ENCODE peak calls at places on chromosome 17, in ten cellular contexts. C is A549; N is mucosa of descending colon; I is A673; K is CD14-positive monocyte; A is CD8-positive, alpha-beta T cell; O is epithelial cell of esophagus; M is body of pancreas; U is lung; W is pancreas. Y is an unnamed sample.

GRCh38 chr17:49687878-49688491 is 10.1 kb upstream of the SPOP start:
- DNase-seq in O (no peak), A (no peak), W (no peak), I (peak; percentile 56), N (no peak), M (no peak), U (no peak), C (no peak), K (no peak), Y (no peak)

GRCh38 chr17:69018687-69019086 is 42.0 kb downstream of the ABCA9 start:
- DNase-seq in C (no peak), A (no peak), N (no peak), O (no peak), K (no peak), U (no peak), W (no peak), I (no peak), M (no peak), Y (no peak)

GRCh38 chr17:48728232-48729231 is at the start of gene HOXB13:
- DNase-seq in O (no peak), K (no peak), N (peak; percentile 90), I (peak; percentile 96), U (no peak), C (peak; percentile 88), M (peak; percentile 44), A (no peak), W (no peak), Y (no peak)

GRCh38 chr17:2396568-2397246 is 4.2 kb downstream of the MNT start:
- DNase-seq in U (peak; percentile 94), W (peak; percentile 91), K (peak; percentile 97), O (peak; percentile 93), M (peak; percentile 92), N (peak; percentile 89), C (peak; percentile 98), A (no peak), I (peak; percentile 95), Y (peak; percentile 85)

GRCh38 chr17:50396261-50397110 is 837 bp downstream of the LRRC59 start:
- DNase-seq in C (peak; percentile 70), N (peak; percentile 79), W (peak; percentile 62), M (peak; percentile 87), O (peak; percentile 82), I (peak; percentile 54), U (peak; percentile 69), A (no peak), K (no peak), Y (peak; percentile 36)

GRCh38 chr17:7107012-7107754 is 7.4 kb downstream of the ASGR2 start:
- DNase-seq in W (no peak), N (no peak), M (no peak), K (no peak), U (no peak), I (no peak), A (no peak), C (no peak), O (no peak), Y (no peak)

GRCh38 chr17:46853896-46854444 is 2.6 kb downstream of the WNT9B start:
- DNase-seq in M (no peak), C (no peak), U (no peak), W (no peak), N (no peak), A (no peak), O (peak; percentile 72), K (no peak), I (no peak), Y (no peak)

GRCh38 chr17:29589524-29590260 is at the start of gene GIT1:
- DNase-seq in C (peak; percentile 85), M (peak; percentile 92), K (peak; percentile 64), A (peak; percentile 77), N (peak; percentile 90), I (peak; percentile 95), U (peak; percentile 80), W (peak; percentile 83), O (peak; percentile 88), Y (no peak)

GRCh38 chr17:59311051-59311468 is 20.4 kb upstream of the YPEL2 start:
- DNase-seq in K (no peak), U (peak; percentile 35), M (peak; percentile 64), O (peak; percentile 64), I (peak; percentile 80), N (peak; percentile 72), W (no peak), C (peak; percentile 71), A (no peak), Y (no peak)

GRCh38 chr17:12320286-12320685 is 299.6 kb downstream of the MAP2K4 start:
- DNase-seq in C (peak; percentile 31), I (peak; percentile 2), K (no peak), A (no peak), O (no peak), M (no peak), W (no peak), U (no peak), N (no peak), Y (no peak)

GRCh38 chr17:3208484-3208883 is 1.0 kb downstream of the OR1A1 start:
- DNase-seq in I (no peak), M (no peak), K (no peak), A (no peak), C (no peak), U (no peak), O (no peak), W (no peak), N (no peak), Y (no peak)

GRCh38 chr17:60910415-60910814 is 232.8 kb downstream of the BCAS3 start:
- DNase-seq in N (no peak), K (no peak), C (no peak), W (no peak), I (no peak), M (no peak), O (peak; percentile 31), U (no peak), A (no peak), Y (no peak)

GRCh38 chr17:16322636-16323035 is 30.6 kb downstream of the CENPV start:
- DNase-seq in A (no peak), U (no peak), I (no peak), O (no peak), M (no peak), K (no peak), N (no peak), W (no peak), C (no peak), Y (no peak)

GRCh38 chr17:5921919-5922318 is 148.3 kb upstream of the WSCD1 start:
- DNase-seq in O (peak; percentile 13), M (no peak), N (no peak), K (no peak), I (peak; percentile 12), U (no peak), A (no peak), C (peak; percentile 25), W (no peak), Y (no peak)

GRCh38 chr17:7034955-7035590 is 742 bp upstream of the SLC16A13 start:
- DNase-seq in K (no peak), U (no peak), C (no peak), N (no peak), W (no peak), I (no peak), M (no peak), O (no peak), A (no peak), Y (no peak)

DNA sequence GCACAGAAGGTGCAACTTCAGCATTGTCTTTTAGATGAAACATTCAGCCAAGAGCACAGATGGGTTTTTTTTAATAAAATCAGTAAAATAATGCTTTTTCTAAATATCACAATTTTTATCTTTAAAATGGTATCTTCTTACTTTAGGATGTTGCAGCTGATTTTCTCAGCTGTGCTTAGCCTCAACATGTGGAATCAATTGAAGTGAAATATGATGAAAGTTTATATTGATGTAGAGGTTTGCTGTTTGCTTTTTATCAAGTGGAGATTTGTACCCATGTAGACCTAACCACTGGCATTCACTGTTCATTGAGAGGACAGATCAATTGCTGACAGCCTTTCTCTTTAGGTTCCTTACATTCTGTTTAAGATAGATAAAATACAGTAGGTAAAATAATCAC is 107.8 kb downstream of the CYB561 start:
- DNase-seq in W (no peak), O (no peak), M (no peak), K (no peak), A (no peak), U (no peak), I (no peak), N (no peak), C (no peak), Y (no peak)
- TF ChIP-seq CTCF in W (no peak), O (no peak), M (no peak), K (no peak), A (no peak), U (no peak), I (no peak), N (no peak), C (no peak), Y (no peak)

DNA sequence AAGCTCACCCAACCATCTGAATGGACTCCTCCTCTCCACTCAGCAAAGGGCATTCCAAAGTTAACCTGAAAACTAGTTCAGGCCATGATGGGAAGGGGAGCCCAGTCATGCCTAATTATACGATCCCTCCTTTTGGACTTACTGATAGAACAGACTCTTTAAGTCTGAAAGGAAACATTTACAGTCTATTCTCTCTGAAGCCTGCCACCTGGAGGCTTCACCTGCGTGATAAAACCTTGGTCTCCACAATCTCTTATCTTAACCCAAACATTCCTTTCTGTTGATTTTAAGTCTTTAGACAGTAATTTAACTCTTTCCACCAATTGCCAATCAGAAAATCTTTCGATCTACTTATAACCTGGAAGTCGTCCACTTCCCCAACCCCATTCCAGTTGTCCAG is 9.0 kb upstream of the MPP2 start:
- DNase-seq in O (no peak), N (no peak), M (no peak), U (no peak), W (no peak), K (no peak), I (no peak), A (no peak), C (no peak), Y (no peak)
- TF ChIP-seq CTCF in O (no peak), N (no peak), M (no peak), U (no peak), W (no peak), K (no peak), I (no peak), A (no peak), C (no peak), Y (no peak)

DNA sequence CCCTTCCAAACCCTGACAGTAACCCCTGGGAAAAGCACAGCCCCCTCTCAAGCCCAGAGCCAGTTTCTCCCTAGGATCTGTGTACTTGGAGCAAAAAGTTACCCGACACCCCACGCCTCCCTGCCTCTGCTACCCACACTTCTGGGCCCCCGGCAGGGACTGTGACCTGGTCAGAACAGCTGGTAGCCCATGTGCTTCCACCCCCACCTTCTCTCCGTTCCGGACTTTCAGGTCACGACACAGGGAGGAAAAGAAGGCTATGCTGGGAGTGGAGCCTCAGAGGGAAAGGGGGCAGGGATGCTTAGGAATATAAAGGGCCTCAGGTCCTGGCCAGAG is 6.4 kb downstream of the PPY start:
- DNase-seq in O (no peak), K (no peak), W (no peak), M (no peak), N (no peak), U (no peak), A (no peak), I (no peak), C (no peak), Y (no peak)
- TF ChIP-seq CTCF in O (no peak), K (no peak), W (no peak), M (no peak), N (no peak), U (no peak), A (no peak), I (no peak), C (no peak), Y (no peak)

DNA sequence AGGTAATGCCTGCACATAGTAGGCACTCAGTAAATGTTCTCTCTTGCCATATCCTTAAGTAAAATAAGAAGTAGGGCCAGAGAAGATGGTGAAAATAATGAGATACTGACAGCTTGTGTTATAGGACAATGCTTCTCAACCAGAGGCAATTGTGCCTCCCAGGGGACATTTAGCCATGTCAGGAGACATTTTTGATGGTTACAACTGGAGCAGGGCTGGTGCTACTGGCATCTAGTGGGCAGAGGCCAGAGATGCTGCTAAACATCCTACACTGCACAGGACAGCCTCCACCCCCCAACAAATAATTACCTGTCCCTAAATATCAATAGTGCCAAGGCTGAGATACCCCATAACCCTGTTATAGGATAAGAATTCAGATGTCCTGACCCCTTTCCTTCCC is 1.7 kb downstream of the RAD51D start:
- DNase-seq in A (no peak), O (peak; percentile 52), K (no peak), M (no peak), I (peak; percentile 54), N (no peak), C (peak; percentile 65), U (no peak), W (no peak), Y (no peak)
- TF ChIP-seq CTCF in A (peak; percentile 21), O (peak; percentile 57), K (peak; percentile 14), M (no peak), I (peak; percentile 24), N (no peak), C (peak; percentile 42), U (no peak), W (no peak), Y (no peak)

Y was measured in omental fat pad.